ENCODE peak calls at places on chromosome 14, in six cellular contexts. One of them, this sample, is unnamed.

GRCh38 chr14:35818346-35819115 is 7.6 kb upstream of the BRMS1L start:
- DNase-seq in HFF-Myc: peak
- DNase-seq in CD8-positive, alpha-beta T cell: no peak
- DNase-seq in upper lobe of right lung: no peak
- DNase-seq in foreskin fibroblast: peak
- DNase-seq in mucosa of descending colon: peak
- DNase-seq in this sample: peak

GRCh38 chr14:39766397-39767000 is 334.3 kb upstream of the FBXO33 start:
- DNase-seq in HFF-Myc: no peak
- DNase-seq in foreskin fibroblast: no peak
- DNase-seq in mucosa of descending colon: no peak
- DNase-seq in upper lobe of right lung: no peak
- DNase-seq in CD8-positive, alpha-beta T cell: no peak
- DNase-seq in this sample: no peak

GRCh38 chr14:26548431-26548830 is 49.4 kb downstream of the NOVA1 start:
- DNase-seq in mucosa of descending colon: no peak
- DNase-seq in upper lobe of right lung: no peak
- DNase-seq in HFF-Myc: no peak
- DNase-seq in foreskin fibroblast: no peak
- DNase-seq in CD8-positive, alpha-beta T cell: no peak
- DNase-seq in this sample: no peak

GRCh38 chr14:51929156-51929555 is 60.2 kb upstream of the RTRAF start:
- DNase-seq in foreskin fibroblast: no peak
- DNase-seq in mucosa of descending colon: no peak
- DNase-seq in upper lobe of right lung: no peak
- DNase-seq in CD8-positive, alpha-beta T cell: no peak
- DNase-seq in HFF-Myc: no peak
- DNase-seq in this sample: no peak

GRCh38 chr14:19775587-19775986 is 2.3 kb downstream of the OR4M1 start:
- DNase-seq in CD8-positive, alpha-beta T cell: no peak
- DNase-seq in mucosa of descending colon: no peak
- DNase-seq in upper lobe of right lung: no peak
- DNase-seq in HFF-Myc: no peak
- DNase-seq in foreskin fibroblast: no peak
- DNase-seq in this sample: no peak

GRCh38 chr14:69041783-69042182 is 62.7 kb upstream of the ACTN1 start:
- DNase-seq in foreskin fibroblast: no peak
- DNase-seq in CD8-positive, alpha-beta T cell: no peak
- DNase-seq in HFF-Myc: no peak
- DNase-seq in mucosa of descending colon: no peak
- DNase-seq in upper lobe of right lung: no peak
- DNase-seq in this sample: no peak

GRCh38 chr14:53953828-53954550 is 2.6 kb downstream of the BMP4 start:
- DNase-seq in mucosa of descending colon: peak
- DNase-seq in foreskin fibroblast: peak
- DNase-seq in upper lobe of right lung: peak
- DNase-seq in HFF-Myc: no peak
- DNase-seq in CD8-positive, alpha-beta T cell: no peak
- DNase-seq in this sample: peak

GRCh38 chr14:91295276-91295845 is 50.9 kb upstream of the GPR68 start:
- DNase-seq in upper lobe of right lung: no peak
- DNase-seq in mucosa of descending colon: no peak
- DNase-seq in foreskin fibroblast: no peak
- DNase-seq in CD8-positive, alpha-beta T cell: no peak
- DNase-seq in HFF-Myc: no peak
- DNase-seq in this sample: no peak

GRCh38 chr14:72291908-72292688 is 359.9 kb downstream of the RGS6 start:
- DNase-seq in CD8-positive, alpha-beta T cell: no peak
- DNase-seq in HFF-Myc: peak
- DNase-seq in mucosa of descending colon: peak
- DNase-seq in upper lobe of right lung: no peak
- DNase-seq in foreskin fibroblast: peak
- DNase-seq in this sample: peak

GRCh38 chr14:20622816-20623291 is 18.6 kb downstream of the OR6S1 start:
- DNase-seq in foreskin fibroblast: no peak
- DNase-seq in mucosa of descending colon: no peak
- DNase-seq in CD8-positive, alpha-beta T cell: no peak
- DNase-seq in HFF-Myc: no peak
- DNase-seq in upper lobe of right lung: peak
- DNase-seq in this sample: no peak

GRCh38 chr14:29743566-29743965 is 184.1 kb downstream of the PRKD1 start:
- DNase-seq in mucosa of descending colon: no peak
- DNase-seq in CD8-positive, alpha-beta T cell: no peak
- DNase-seq in foreskin fibroblast: no peak
- DNase-seq in upper lobe of right lung: no peak
- DNase-seq in HFF-Myc: no peak
- DNase-seq in this sample: no peak

GRCh38 chr14:69715725-69716482 is 51.0 kb upstream of the SRSF5 start:
- DNase-seq in CD8-positive, alpha-beta T cell: no peak
- DNase-seq in mucosa of descending colon: peak
- DNase-seq in foreskin fibroblast: peak
- DNase-seq in upper lobe of right lung: peak
- DNase-seq in HFF-Myc: no peak
- DNase-seq in this sample: peak

GRCh38 chr14:23381017-23381375 is 4.2 kb downstream of the CMTM5 start:
- DNase-seq in CD8-positive, alpha-beta T cell: no peak
- DNase-seq in HFF-Myc: no peak
- DNase-seq in upper lobe of right lung: no peak
- DNase-seq in foreskin fibroblast: no peak
- DNase-seq in mucosa of descending colon: no peak
- DNase-seq in this sample: no peak

GRCh38 chr14:77022219-77022852 is 6.2 kb downstream of the IRF2BPL start:
- DNase-seq in CD8-positive, alpha-beta T cell: no peak
- DNase-seq in upper lobe of right lung: no peak
- DNase-seq in HFF-Myc: no peak
- DNase-seq in mucosa of descending colon: peak
- DNase-seq in foreskin fibroblast: no peak
- DNase-seq in this sample: no peak

GRCh38 chr14:91354979-91355685 is 62.5 kb downstream of the CCDC88C start:
- DNase-seq in foreskin fibroblast: no peak
- DNase-seq in CD8-positive, alpha-beta T cell: no peak
- DNase-seq in upper lobe of right lung: no peak
- DNase-seq in HFF-Myc: no peak
- DNase-seq in mucosa of descending colon: peak
- DNase-seq in this sample: no peak

GRCh38 chr14:55580401-55581010 is 499 bp downstream of the KTN1 start:
- DNase-seq in HFF-Myc: no peak
- DNase-seq in foreskin fibroblast: no peak
- DNase-seq in mucosa of descending colon: peak
- DNase-seq in CD8-positive, alpha-beta T cell: peak
- DNase-seq in upper lobe of right lung: peak
- DNase-seq in this sample: peak

GRCh38 chr14:74563621-74564159 is 48.3 kb downstream of the LTBP2 start:
- DNase-seq in foreskin fibroblast: no peak
- DNase-seq in HFF-Myc: no peak
- DNase-seq in mucosa of descending colon: no peak
- DNase-seq in upper lobe of right lung: no peak
- DNase-seq in CD8-positive, alpha-beta T cell: no peak
- DNase-seq in this sample: no peak

GRCh38 chr14:74558655-74559054 is 53.4 kb downstream of the LTBP2 start:
- DNase-seq in mucosa of descending colon: no peak
- DNase-seq in foreskin fibroblast: peak
- DNase-seq in CD8-positive, alpha-beta T cell: no peak
- DNase-seq in HFF-Myc: no peak
- DNase-seq in upper lobe of right lung: no peak
- DNase-seq in this sample: no peak

GRCh38 chr14:74566174-74567125 is 45.6 kb downstream of the LTBP2 start:
- DNase-seq in mucosa of descending colon: no peak
- DNase-seq in upper lobe of right lung: no peak
- DNase-seq in HFF-Myc: no peak
- DNase-seq in foreskin fibroblast: no peak
- DNase-seq in CD8-positive, alpha-beta T cell: no peak
- DNase-seq in this sample: peak

GRCh38 chr14:74563233-74563585 is 48.8 kb downstream of the LTBP2 start:
- DNase-seq in HFF-Myc: no peak
- DNase-seq in upper lobe of right lung: no peak
- DNase-seq in mucosa of descending colon: no peak
- DNase-seq in CD8-positive, alpha-beta T cell: no peak
- DNase-seq in foreskin fibroblast: peak
- DNase-seq in this sample: no peak

DNA sequence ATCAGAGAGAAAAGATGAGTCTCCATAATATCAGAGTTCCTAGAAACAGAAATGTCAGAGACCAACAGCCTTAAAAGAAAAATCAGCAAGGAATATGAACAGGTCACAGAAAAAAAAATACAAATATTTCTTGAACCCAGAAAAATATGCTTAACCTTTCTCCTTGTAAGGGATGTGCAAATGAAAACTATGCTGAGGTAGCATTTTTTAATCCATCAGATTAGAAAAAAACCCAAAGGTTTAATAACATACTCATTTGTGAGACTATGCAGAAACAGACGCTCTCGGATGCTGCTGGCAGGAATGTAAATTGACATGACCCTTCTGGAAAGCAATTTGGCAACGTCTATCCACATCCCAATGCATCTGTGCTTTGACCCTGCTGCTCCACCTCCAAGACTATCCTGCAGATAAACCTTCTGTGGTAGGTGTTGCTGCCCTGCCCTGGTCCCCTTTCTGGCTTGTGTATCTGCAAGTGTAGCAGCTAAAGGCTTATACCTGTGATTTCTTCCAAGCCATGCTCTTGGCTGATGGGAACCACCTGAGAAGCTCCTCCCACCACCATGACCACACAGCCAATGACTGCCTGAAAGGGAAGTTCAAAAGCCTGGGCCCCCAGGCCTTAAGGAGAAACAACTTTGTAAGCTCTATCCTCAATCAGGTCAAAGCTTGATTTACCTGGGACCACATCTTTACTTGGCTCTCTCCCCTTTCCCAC is 49.4 kb downstream of the LTBP2 start:
- DNase-seq in foreskin fibroblast: no peak
- DNase-seq in upper lobe of right lung: no peak
- DNase-seq in HFF-Myc: no peak
- DNase-seq in mucosa of descending colon: no peak
- DNase-seq in CD8-positive, alpha-beta T cell: no peak
- DNase-seq in this sample: no peak
- TF ChIP-seq CTCF in foreskin fibroblast: no peak
- TF ChIP-seq CTCF in upper lobe of right lung: no peak
- TF ChIP-seq CTCF in HFF-Myc: no peak
- TF ChIP-seq CTCF in mucosa of descending colon: no peak
- TF ChIP-seq CTCF in CD8-positive, alpha-beta T cell: no peak
- TF ChIP-seq CTCF in this sample: no peak

GRCh38 chr14:100526057-100526456 is 61.2 kb downstream of the BEGAIN start:
- DNase-seq in HFF-Myc: no peak
- DNase-seq in upper lobe of right lung: peak
- DNase-seq in CD8-positive, alpha-beta T cell: no peak
- DNase-seq in foreskin fibroblast: no peak
- DNase-seq in mucosa of descending colon: no peak
- DNase-seq in this sample: no peak
- TF ChIP-seq CTCF in HFF-Myc: no peak
- TF ChIP-seq CTCF in upper lobe of right lung: no peak
- TF ChIP-seq CTCF in CD8-positive, alpha-beta T cell: no peak
- TF ChIP-seq CTCF in foreskin fibroblast: no peak
- TF ChIP-seq CTCF in mucosa of descending colon: no peak
- TF ChIP-seq CTCF in this sample: no peak

GRCh38 chr14:104163541-104163940 is 25.2 kb downstream of the KIF26A start:
- DNase-seq in upper lobe of right lung: no peak
- DNase-seq in mucosa of descending colon: no peak
- DNase-seq in foreskin fibroblast: no peak
- DNase-seq in HFF-Myc: no peak
- DNase-seq in CD8-positive, alpha-beta T cell: no peak
- DNase-seq in this sample: no peak
- TF ChIP-seq CTCF in upper lobe of right lung: no peak
- TF ChIP-seq CTCF in mucosa of descending colon: no peak
- TF ChIP-seq CTCF in foreskin fibroblast: no peak
- TF ChIP-seq CTCF in HFF-Myc: no peak
- TF ChIP-seq CTCF in CD8-positive, alpha-beta T cell: no peak
- TF ChIP-seq CTCF in this sample: no peak

GRCh38 chr14:90109858-90110257 is 48.1 kb downstream of the KCNK13 start:
- DNase-seq in CD8-positive, alpha-beta T cell: no peak
- DNase-seq in foreskin fibroblast: no peak
- DNase-seq in upper lobe of right lung: no peak
- DNase-seq in HFF-Myc: no peak
- DNase-seq in mucosa of descending colon: no peak
- DNase-seq in this sample: peak
- TF ChIP-seq CTCF in CD8-positive, alpha-beta T cell: no peak
- TF ChIP-seq CTCF in foreskin fibroblast: no peak
- TF ChIP-seq CTCF in upper lobe of right lung: no peak
- TF ChIP-seq CTCF in HFF-Myc: peak
- TF ChIP-seq CTCF in mucosa of descending colon: no peak
- TF ChIP-seq CTCF in this sample: no peak

This sample was measured in Calu3.